ENCODE peak calls at places on chromosomes 2 and 18, in ten cellular contexts. L is SIG-M5; U is stimulated activated CD4-positive, alpha-beta T cell treated with anti-CD3 and anti-CD28 coated beads, Interleukin-12 subunit alpha, Interleukin-12 subunit beta, amount 100 ng/mL, for 48 hours; V is NCI-H2107; R is cardiac fibroblast; Y is GM23248; W is NCI-H2081; H is T-cell; Q is activated CD4-positive, alpha-beta T cell treated with anti-CD3 and anti-CD28 coated beads for 1 hour; P is CD8-positive, alpha-beta T cell. G is an unnamed sample.

GRCh38 chr18:23949863-23950262 is 64.7 kb upstream of the TTC39C start:
- DNase-seq in L (no peak), U (no peak), V (no peak), R (no peak), Y (no peak), W (no peak), H (no peak), Q (no peak), P (no peak), G (no peak)

GRCh38 chr18:58668211-58668610 is 3.1 kb upstream of the MALT1 start:
- DNase-seq in L (no peak), U (no peak), V (no peak), R (no peak), Y (peak; percentile 23), W (no peak), H (no peak), Q (no peak), P (no peak), G (no peak)

GRCh38 chr18:6729247-6730091 is at the start of gene ARHGAP28:
- DNase-seq in L (no peak), U (no peak), V (peak; percentile 51), R (peak; percentile 75), Y (peak; percentile 65), W (peak; percentile 84), H (no peak), Q (no peak), P (no peak), G (no peak)

GRCh38 chr2:18345848-18346247 is 214.6 kb downstream of the RDH14 start:
- DNase-seq in L (no peak), U (no peak), V (no peak), R (peak; percentile 72), Y (peak; percentile 25), W (no peak), H (no peak), Q (no peak), P (no peak), G (no peak)

GRCh38 chr2:159285929-159286708 is at the start of gene WDSUB1:
- DNase-seq in L (no peak), U (peak; percentile 8), V (peak; percentile 26), R (peak; percentile 59), Y (peak; percentile 77), W (peak; percentile 30), H (peak; percentile 11), Q (no peak), P (peak; percentile 4), G (no peak)

GRCh38 chr2:200761168-200761715 is 50.5 kb upstream of the BZW1 start:
- DNase-seq in L (no peak), U (no peak), V (no peak), R (no peak), Y (peak; percentile 53), W (no peak), H (no peak), Q (no peak), P (no peak), G (no peak)

GRCh38 chr2:28424799-28425492 is 32.3 kb downstream of the FOSL2 start:
- DNase-seq in L (no peak), U (no peak), V (no peak), R (no peak), Y (no peak), W (no peak), H (no peak), Q (no peak), P (no peak), G (no peak)

GRCh38 chr2:159035790-159036411 is 67.5 kb downstream of the TANC1 start:
- DNase-seq in L (no peak), U (no peak), V (peak; percentile 62), R (peak; percentile 60), Y (peak; percentile 39), W (no peak), H (no peak), Q (no peak), P (no peak), G (no peak)

GRCh38 chr2:16390561-16390960 is 275.1 kb downstream of the CYRIA start:
- DNase-seq in L (no peak), U (no peak), V (no peak), R (no peak), Y (no peak), W (no peak), H (no peak), Q (no peak), P (no peak), G (no peak)

GRCh38 chr2:241272298-241272721 is 43.2 kb downstream of the HDLBP start:
- DNase-seq in L (no peak), U (no peak), V (no peak), R (no peak), Y (peak; percentile 78), W (no peak), H (peak; percentile 16), Q (no peak), P (no peak), G (no peak)

GRCh38 chr2:43519711-43520221 is 76.1 kb downstream of the THADA start:
- DNase-seq in L (no peak), U (no peak), V (no peak), R (peak; percentile 99), Y (peak; percentile 95), W (no peak), H (no peak), Q (no peak), P (no peak), G (no peak)

GRCh38 chr2:205858781-205859478 is 176.6 kb downstream of the NRP2 start:
- DNase-seq in L (no peak), U (no peak), V (no peak), R (peak; percentile 40), Y (peak; percentile 72), W (no peak), H (no peak), Q (no peak), P (no peak), G (no peak)

GRCh38 chr2:226790436-226790835 is 9.2 kb downstream of the IRS1 start:
- DNase-seq in L (no peak), U (no peak), V (no peak), R (no peak), Y (peak; percentile 29), W (no peak), H (no peak), Q (no peak), P (no peak), G (no peak)

GRCh38 chr2:179911569-179911968 is 50.2 kb upstream of the ZNF385B start:
- DNase-seq in L (no peak), U (no peak), V (no peak), R (no peak), Y (no peak), W (no peak), H (no peak), Q (no peak), P (no peak), G (no peak)

GRCh38 chr2:239721531-239721930 is 303.6 kb downstream of the NDUFA10 start:
- DNase-seq in L (no peak), U (no peak), V (no peak), R (no peak), Y (no peak), W (no peak), H (no peak), Q (no peak), P (no peak), G (no peak)

GRCh38 chr2:237196866-237197618 is 111.4 kb downstream of the COPS8 start:
- DNase-seq in L (no peak), U (no peak), V (no peak), R (peak; percentile 85), Y (peak; percentile 85), W (peak; percentile 34), H (no peak), Q (no peak), P (no peak), G (no peak)

GRCh38 chr2:143110759-143111428 is 18.3 kb upstream of the ARHGAP15 start:
- DNase-seq in L (no peak), U (peak; percentile 51), V (peak; percentile 70), R (peak; percentile 78), Y (peak; percentile 73), W (peak; percentile 70), H (peak; percentile 60), Q (peak; percentile 36), P (peak; percentile 56), G (peak; percentile 25)